ENCODE peak calls at places on chromosomes 13 and 19, in five cellular contexts. M is GOT3; P is WTC11; W is activated CD4-positive, alpha-beta T cell treated with anti-CD3 and anti-CD28 coated beads for 4 hours; G is left colon. K is an unnamed sample.

GRCh38 chr13:39616087-39616694 is 13.2 kb upstream of the LHFPL6 start:
- DNase-seq in M (no peak), P (peak), W (peak), G (no peak), K (peak)

GRCh38 chr19:46192990-46193650 is 36.4 kb upstream of the IGFL1 start:
- DNase-seq in M (no peak), P (no peak), W (no peak), G (no peak), K (peak)

GRCh38 chr19:42172261-42172660 is 40.0 kb upstream of the POU2F2 start:
- DNase-seq in M (no peak), P (no peak), W (no peak), G (no peak), K (no peak)

GRCh38 chr19:5147971-5148793 is 179.3 kb downstream of the KDM4B start:
- DNase-seq in M (no peak), P (peak), W (no peak), G (peak), K (no peak)

GRCh38 chr13:64278493-64278892 is 2862.8 kb upstream of the PCDH20 start:
- DNase-seq in M (no peak), P (no peak), W (no peak), G (no peak), K (no peak)

GRCh38 chr13:27168870-27169525 is 2.6 kb downstream of the USP12 start:
- DNase-seq in M (no peak), P (no peak), W (no peak), G (no peak), K (no peak)

GRCh38 chr13:77859450-77859849 is 59.2 kb downstream of the EDNRB start:
- DNase-seq in M (no peak), P (no peak), W (no peak), G (peak), K (no peak)

GRCh38 chr19:27709496-27709895 is 1503.5 kb downstream of the UQCRFS1 start:
- DNase-seq in M (no peak), P (no peak), W (no peak), G (no peak), K (no peak)

GRCh38 chr19:5789201-5789795 is 1.7 kb downstream of the DUS3L start:
- DNase-seq in M (no peak), P (no peak), W (no peak), G (no peak), K (no peak)

GRCh38 chr19:2034729-2035589 is 16.1 kb downstream of the MKNK2 start:
- DNase-seq in M (no peak), P (peak), W (peak), G (peak), K (peak)

GRCh38 chr13:111315347-111315995 is 5.0 kb upstream of the TEX29 start:
- DNase-seq in M (no peak), P (no peak), W (no peak), G (no peak), K (no peak)